ENCODE peak calls at places on chromosomes 11 and 22, in four cellular contexts. B is A549, C is K562, P is HepG2. M is an unnamed sample.

GRCh38 chr11:5317301-5317700 is 6.8 kb downstream of the OR51B2 start:
- DNase-seq in C (no peak), B (no peak), P (no peak), M (no peak)

GRCh38 chr11:65709661-65710060 is 2.4 kb upstream of the KAT5 start:
- DNase-seq in B (no peak), C (no peak), P (no peak), M (peak; percentile 8)

GRCh38 chr11:803770-804598 is 1.0 kb downstream of the PIDD1 start:
- DNase-seq in P (no peak), B (no peak), C (no peak), M (no peak)

GRCh38 chr11:34027516-34028406 is 23.8 kb upstream of the CAPRIN1 start:
- DNase-seq in B (no peak), C (no peak), P (peak; percentile 63), M (no peak)

GRCh38 chr11:114040706-114041211 is 18.8 kb upstream of the ZBTB16 start:
- DNase-seq in C (no peak), P (peak; percentile 27), B (no peak), M (no peak)

GRCh38 chr11:36763187-36763586 is 165.2 kb upstream of the RAG2 start:
- DNase-seq in B (no peak), C (no peak), P (no peak), M (no peak)

GRCh38 chr11:110097459-110098012 is 4.3 kb downstream of the ZC3H12C start:
- DNase-seq in C (no peak), P (no peak), B (no peak), M (no peak)

GRCh38 chr11:134576721-134577171 is 164.7 kb upstream of the B3GAT1 start:
- DNase-seq in P (no peak), B (no peak), C (no peak), M (no peak)

GRCh38 chr11:8717876-8718753 is 35.5 kb downstream of the RPL27A start:
- DNase-seq in C (no peak), B (no peak), P (peak; percentile 83), M (no peak)

GRCh38 chr11:10413268-10413667 is 41.8 kb upstream of the AMPD3 start:
- DNase-seq in C (no peak), P (peak; percentile 28), B (no peak), M (no peak)

GRCh38 chr11:131242616-131243015 is 127.8 kb upstream of the NTM start:
- DNase-seq in B (no peak), C (no peak), P (no peak), M (no peak)

GRCh38 chr11:10807629-10808552 is 835 bp downstream of the EIF4G2 start:
- DNase-seq in P (peak; percentile 32), C (peak; percentile 49), B (no peak), M (peak; percentile 31)

GRCh38 chr11:57742087-57742452 is 779 bp downstream of the SELENOH start:
- DNase-seq in P (no peak), C (no peak), B (no peak), M (no peak)

GRCh38 chr22:40441761-40442364 is 71.5 kb downstream of the SGSM3 start:
- DNase-seq in C (no peak), B (no peak), P (no peak), M (no peak)

GRCh38 chr22:29344137-29344536 is 28.6 kb upstream of the RASL10A start:
- DNase-seq in B (peak; percentile 31), C (no peak), P (peak; percentile 12), M (no peak)

GRCh38 chr11:64251986-64252837 is 882 bp downstream of the PLCB3 start:
- DNase-seq in B (peak; percentile 69), P (no peak), C (peak; percentile 76), M (peak; percentile 67)

GRCh38 chr11:58524232-58525036 is 16.5 kb upstream of the OR5B21 start:
- DNase-seq in B (peak; percentile 71), P (peak; percentile 68), C (peak; percentile 67), M (peak; percentile 68)

GRCh38 chr11:76763573-76764348 is 19.4 kb upstream of the TSKU start:
- DNase-seq in C (no peak), P (no peak), B (no peak), M (no peak)

GRCh38 chr11:67266424-67267187 is at the start of gene GRK2:
- DNase-seq in B (peak; percentile 44), C (no peak), P (no peak), M (no peak)

GRCh38 chr11:106997241-106997640 is 21.0 kb downstream of the GUCY1A2 start:
- DNase-seq in C (no peak), P (no peak), B (no peak), M (no peak)

GRCh38 chr11:35363246-35364100 is 55.9 kb downstream of the SLC1A2 start:
- DNase-seq in C (no peak), P (no peak), B (no peak), M (no peak)

GRCh38 chr22:49768511-49768910 is 59.2 kb downstream of the BRD1 start:
- DNase-seq in C (no peak), B (no peak), P (no peak), M (peak; percentile 18)

GRCh38 chr11:77471520-77472234 is 2.2 kb downstream of the PAK1 start:
- DNase-seq in C (no peak), P (peak; percentile 33), B (peak; percentile 15), M (peak; percentile 30)

GRCh38 chr22:44270556-44270880 is 42.2 kb downstream of the SHISAL1 start:
- DNase-seq in B (no peak), P (no peak), C (no peak), M (no peak)

GRCh38 chr11:117925198-117925925 is 3.8 kb downstream of the TMPRSS13 start:
- DNase-seq in C (no peak), B (no peak), P (no peak), M (no peak)

GRCh38 chr11:35617687-35618496 is at the start of gene FJX1:
- DNase-seq in B (peak; percentile 81), P (peak; percentile 17), C (peak; percentile 78), M (peak; percentile 76)

GRCh38 chr22:40665312-40665711 is 14.0 kb upstream of the MCHR1 start:
- DNase-seq in P (no peak), B (no peak), C (no peak), M (no peak)

GRCh38 chr11:726278-726915 is 20.4 kb downstream of the EPS8L2 start:
- DNase-seq in P (no peak), C (peak; percentile 91), B (no peak), M (peak; percentile 65)

GRCh38 chr22:40001800-40002577 is 7.2 kb downstream of the FAM83F start:
- DNase-seq in C (peak; percentile 56), B (no peak), P (no peak), M (no peak)

GRCh38 chr22:21960200-21961126 is 7.8 kb upstream of the PPM1F start:
- DNase-seq in P (no peak), C (no peak), B (no peak), M (no peak)

GRCh38 chr11:3885855-3886254 is 30.4 kb downstream of the STIM1 start:
- DNase-seq in B (no peak), C (no peak), P (no peak), M (no peak)

DNA sequence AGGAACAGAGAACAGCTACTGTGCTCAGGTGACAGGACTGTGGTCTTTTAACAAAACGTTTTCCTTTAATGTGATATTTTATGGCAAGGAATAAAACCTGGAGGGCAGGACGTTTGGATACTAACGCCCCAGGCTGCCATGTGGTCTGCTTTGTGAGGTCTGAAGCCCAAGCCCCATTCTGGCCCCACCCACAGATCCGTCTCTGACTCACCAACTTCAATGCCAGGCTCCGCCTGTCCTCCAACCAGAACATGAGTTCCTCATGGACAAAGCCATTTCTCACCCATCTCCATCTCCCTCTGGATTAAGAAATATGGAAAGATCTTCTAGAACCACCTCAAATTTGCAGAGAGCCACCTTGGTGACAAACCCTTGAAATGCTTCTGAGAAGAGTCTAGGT is 148.8 kb downstream of the CRYBB2 start:
- DNase-seq in C (no peak), P (no peak), B (no peak), M (no peak)
- TF ChIP-seq NR3C1 in C (no peak), P (no peak), B (no peak), M (no peak)

GRCh38 chr11:87322570-87322969 is 284.8 kb downstream of the TMEM135 start:
- DNase-seq in B (no peak), C (no peak), P (no peak), M (no peak)
- TF ChIP-seq MAX in B (no peak), C (no peak), P (no peak), M (no peak)

GRCh38 chr11:70314730-70315129 is 44.2 kb downstream of the PPFIA1 start:
- DNase-seq in P (no peak), C (no peak), B (no peak), M (no peak)

GRCh38 chr11:70319694-70320093 is 49.2 kb downstream of the PPFIA1 start:
- DNase-seq in C (no peak), B (no peak), P (no peak), M (no peak)

GRCh38 chr11:70315726-70316125 is 45.2 kb downstream of the PPFIA1 start:
- DNase-seq in C (no peak), B (no peak), P (no peak), M (no peak)

GRCh38 chr11:70313945-70314344 is 43.5 kb downstream of the PPFIA1 start:
- DNase-seq in C (no peak), B (no peak), P (no peak), M (no peak)

DNA sequence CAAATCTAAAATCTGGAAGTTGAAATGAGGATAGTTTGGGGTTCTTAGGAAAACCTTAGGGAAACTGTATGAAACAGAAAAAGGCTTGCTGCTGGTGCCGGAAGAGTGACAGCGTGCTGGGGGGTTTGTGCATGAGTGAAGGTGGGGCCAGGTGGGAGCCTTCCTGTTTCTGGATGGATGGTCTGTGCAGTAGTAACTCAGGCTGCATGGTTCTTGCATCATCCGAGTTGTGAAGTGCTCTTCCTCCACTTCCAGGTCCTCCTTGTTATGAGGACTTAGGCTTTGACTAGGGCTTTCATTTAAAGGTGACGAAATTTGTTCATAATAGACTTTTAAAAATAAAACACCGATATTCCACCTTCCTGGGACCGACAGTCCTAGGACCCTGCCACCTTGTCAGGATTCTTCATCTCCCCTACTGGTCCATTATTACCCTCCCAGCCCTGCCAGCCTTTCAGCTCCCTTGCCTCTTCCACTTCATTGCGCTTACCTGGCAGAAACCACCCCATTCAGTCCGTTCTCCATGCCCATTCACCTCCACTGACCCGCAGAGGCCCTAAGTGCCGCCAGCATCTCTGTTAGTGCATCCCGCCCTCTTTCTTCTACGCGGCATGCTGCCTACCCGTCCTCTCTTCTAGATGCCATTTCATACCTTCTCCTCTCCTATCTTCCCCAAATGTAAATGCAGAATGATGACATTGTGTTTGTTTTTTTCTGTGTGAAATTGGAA is 47.3 kb downstream of the PPFIA1 start:
- DNase-seq in B (no peak), C (no peak), P (no peak), M (no peak)
- TF ChIP-seq NR3C1 in B (no peak), C (no peak), P (no peak), M (no peak)

GRCh38 chr11:32817181-32817842 is 12.4 kb upstream of the PRRG4 start:
- DNase-seq in C (no peak), B (no peak), P (no peak), M (no peak)

GRCh38 chr11:32821917-32822560 is 7.7 kb upstream of the PRRG4 start:
- DNase-seq in C (no peak), B (no peak), P (no peak), M (no peak)

GRCh38 chr11:32817843-32818183 is 11.9 kb upstream of the PRRG4 start:
- DNase-seq in P (no peak), C (no peak), B (no peak), M (no peak)

GRCh38 chr11:32819187-32819586 is 10.5 kb upstream of the PRRG4 start:
- DNase-seq in P (no peak), C (no peak), B (no peak), M (no peak)

DNA sequence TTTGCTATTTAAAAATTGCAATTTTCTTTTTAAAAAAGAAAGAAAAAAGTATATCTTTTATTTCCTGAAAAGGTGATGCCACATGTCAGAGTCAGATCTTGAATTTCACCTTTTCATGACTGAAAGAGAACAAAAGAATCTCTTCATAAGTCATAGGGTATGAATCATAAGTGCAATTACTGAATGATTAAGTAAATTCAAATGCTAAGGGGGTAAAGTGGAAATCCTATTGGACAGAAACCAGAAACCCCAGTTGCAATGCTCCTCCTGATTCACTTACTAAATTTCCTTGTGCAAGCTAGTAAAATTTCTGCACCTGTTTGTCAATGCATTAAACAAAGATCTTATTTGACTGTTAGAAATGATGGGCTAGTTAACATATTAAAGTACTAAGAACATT is 8.2 kb upstream of the PRRG4 start:
- DNase-seq in B (no peak), P (no peak), C (no peak), M (no peak)
- TF ChIP-seq MAX in B (no peak), P (no peak), C (no peak), M (no peak)